ENCODE peak calls at places on chromosome 15, in six cellular contexts. M is cerebellum, S is nucleus accumbens, P is H54, D is left ventricle myocardium inferior, V is body of pancreas. K is an unnamed sample.
A peak's percentile ranks its signal among the peaks of the same experiment; 100 is the strongest.

GRCh38 chr15:70313099-70314017 is 215.6 kb upstream of the TLE3 start:
- DNase-seq in M (no peak), D (no peak), S (no peak), V (no peak), P (no peak), K (no peak)

GRCh38 chr15:99438691-99439523 is 126.9 kb upstream of the MEF2A start:
- DNase-seq in P (no peak), D (no peak), S (no peak), M (no peak), V (no peak), K (no peak)

GRCh38 chr15:87747106-87747505 is 509.4 kb downstream of the NTRK3 start:
- DNase-seq in S (no peak), M (no peak), V (no peak), D (no peak), P (no peak), K (no peak)

GRCh38 chr15:99977945-99978344 is 244.7 kb upstream of the LYSMD4 start:
- DNase-seq in M (no peak), S (no peak), P (no peak), V (no peak), D (no peak), K (no peak)

GRCh38 chr15:72998226-72998625 is 54.0 kb upstream of the NEO1 start:
- DNase-seq in V (no peak), P (no peak), M (no peak), D (no peak), S (no peak), K (no peak)

GRCh38 chr15:58526647-58527192 is 94.9 kb downstream of the LIPC start:
- DNase-seq in S (no peak), P (no peak), D (no peak), M (no peak), V (no peak), K (no peak)

GRCh38 chr15:48710952-48711495 is 65.5 kb upstream of the FBN1 start:
- DNase-seq in V (no peak), P (no peak), M (no peak), S (no peak), D (no peak), K (no peak)

GRCh38 chr15:37134699-37135131 is 34.4 kb upstream of the MEIS2 start:
- DNase-seq in D (no peak), P (no peak), M (peak; percentile 12), V (peak; percentile 15), S (no peak), K (no peak)

GRCh38 chr15:81118361-81118760 is 15.7 kb upstream of the CFAP161 start:
- DNase-seq in S (no peak), M (no peak), D (no peak), V (no peak), P (no peak), K (no peak)

GRCh38 chr15:22831473-22831872 is 7.0 kb upstream of the NIPA2 start:
- DNase-seq in M (no peak), P (no peak), V (no peak), D (no peak), S (no peak), K (no peak)

GRCh38 chr15:61159901-61160300 is 69.2 kb downstream of the RORA start:
- DNase-seq in S (no peak), D (no peak), M (no peak), P (no peak), V (no peak), K (no peak)

GRCh38 chr15:63879211-63879610 is 45.5 kb upstream of the HERC1 start:
- DNase-seq in D (no peak), M (no peak), V (no peak), P (no peak), S (no peak), K (no peak)

GRCh38 chr15:36278219-36278618 is 301.2 kb upstream of the CDIN1 start:
- DNase-seq in S (no peak), P (no peak), D (no peak), M (no peak), V (no peak), K (no peak)

GRCh38 chr15:34582461-34583357 is 742 bp downstream of the GOLGA8B start:
- DNase-seq in D (no peak), V (peak; percentile 62), P (peak; percentile 59), S (no peak), M (peak; percentile 38), K (no peak)

GRCh38 chr15:85298941-85299340 is 81.5 kb upstream of the AKAP13 start:
- DNase-seq in D (no peak), P (no peak), V (no peak), S (no peak), M (no peak), K (no peak)

GRCh38 chr15:88258021-88258641 is 1.6 kb upstream of the NTRK3 start:
- DNase-seq in V (peak; percentile 51), M (peak; percentile 65), P (no peak), S (no peak), D (no peak), K (no peak)

GRCh38 chr15:96585634-96586386 is 255.3 kb downstream of the NR2F2 start:
- DNase-seq in D (no peak), S (no peak), V (no peak), P (no peak), M (no peak), K (no peak)

GRCh38 chr15:91515188-91515754 is 338.2 kb upstream of the SLCO3A1 start:
- DNase-seq in P (peak; percentile 33), D (peak; percentile 63), V (no peak), M (no peak), S (no peak), K (peak; percentile 62)

GRCh38 chr15:98942966-98943584 is 64.5 kb downstream of the PGPEP1L start:
- DNase-seq in V (no peak), P (no peak), D (no peak), M (no peak), S (no peak), K (no peak)

GRCh38 chr15:39495871-39496459 is 84.9 kb upstream of the THBS1 start:
- DNase-seq in P (no peak), V (no peak), M (no peak), D (no peak), S (no peak), K (no peak)

GRCh38 chr15:78634251-78635145 is 6.5 kb downstream of the CHRNB4 start:
- DNase-seq in M (no peak), D (no peak), S (no peak), P (no peak), V (no peak), K (no peak)

GRCh38 chr15:36294359-36294758 is 285.1 kb upstream of the CDIN1 start:
- DNase-seq in M (no peak), D (no peak), V (no peak), S (no peak), P (no peak), K (no peak)

K was measured in mucosa of gallbladder.